ENCODE peak calls at places on chromosome 4, in four cellular contexts. K is fibroblast of mammary gland, O is endothelial cell, N is progenitor cell of endocrine pancreas. W is an unnamed sample.

GRCh38 chr4:139651282-139652194 is 14.1 kb upstream of the MGST2 start:
- DNase-seq in K (peak), O (peak), N (peak), W (peak)

GRCh38 chr4:137659431-137659830 is 127.1 kb upstream of the PCDH18 start:
- DNase-seq in K (peak), O (no peak), N (no peak), W (no peak)

GRCh38 chr4:1802720-1803522 is 9.8 kb downstream of the FGFR3 start:
- DNase-seq in K (no peak), O (no peak), N (no peak), W (no peak)

GRCh38 chr4:158490629-158491028 is 31.1 kb upstream of the RXFP1 start:
- DNase-seq in K (no peak), O (no peak), N (no peak), W (no peak)

GRCh38 chr4:188399834-188400233 is 260.6 kb downstream of the TRIML1 start:
- DNase-seq in K (no peak), O (no peak), N (no peak), W (no peak)

GRCh38 chr4:1167244-1167949 is 5.0 kb downstream of the SPON2 start:
- DNase-seq in K (peak), O (peak), N (peak), W (peak)

GRCh38 chr4:153728660-153729059 is 31.2 kb downstream of the RNF175 start:
- DNase-seq in K (no peak), O (no peak), N (no peak), W (no peak)

GRCh38 chr4:94486372-94486801 is 34.6 kb downstream of the PDLIM5 start:
- DNase-seq in K (peak), O (no peak), N (no peak), W (no peak)

GRCh38 chr4:62407534-62407933 is 1207.4 kb downstream of the ADGRL3 start:
- DNase-seq in K (no peak), O (no peak), N (no peak), W (no peak)

GRCh38 chr4:52234539-52235174 is 183.6 kb downstream of the SPATA18 start:
- DNase-seq in K (peak), O (no peak), N (no peak), W (no peak)

GRCh38 chr4:142248946-142249345 is 597.2 kb downstream of the INPP4B start:
- DNase-seq in K (peak), O (no peak), N (no peak), W (no peak)

GRCh38 chr4:55824865-55825264 is 5.3 kb downstream of the EXOC1L start:
- DNase-seq in K (no peak), O (no peak), N (no peak), W (no peak)

GRCh38 chr4:105145059-105145912 is 1.4 kb upstream of the TET2 start:
- DNase-seq in K (peak), O (no peak), N (no peak), W (no peak)

GRCh38 chr4:18608910-18609525 is 587.5 kb upstream of the LCORL start:
- DNase-seq in K (no peak), O (no peak), N (no peak), W (no peak)

GRCh38 chr4:931194-931959 is 739 bp downstream of the GAK start:
- DNase-seq in K (peak), O (no peak), N (no peak), W (no peak)

GRCh38 chr4:63558709-63559108 is 850.5 kb downstream of the TECRL start:
- DNase-seq in K (no peak), O (no peak), N (no peak), W (no peak)

GRCh38 chr4:153649572-153649991 is 34.5 kb upstream of the TLR2 start:
- DNase-seq in K (peak), O (no peak), N (no peak), W (no peak)

GRCh38 chr4:53734584-53735363 is 143.5 kb upstream of the LNX1 start:
- DNase-seq in K (peak), O (no peak), N (no peak), W (no peak)

GRCh38 chr4:733631-733980 is 28.0 kb downstream of the PCGF3 start:
- DNase-seq in K (no peak), O (no peak), N (no peak), W (no peak)

GRCh38 chr4:180059216-180059881 is 2183.9 kb upstream of the TENM3 start:
- DNase-seq in K (no peak), O (peak), N (peak), W (no peak)

GRCh38 chr4:183610033-183610432 is 49.0 kb downstream of the RWDD4 start:
- DNase-seq in K (peak), O (no peak), N (no peak), W (no peak)

GRCh38 chr4:152352645-152353116 is 183.2 kb downstream of the FBXW7 start:
- DNase-seq in K (peak), O (peak), N (no peak), W (no peak)

GRCh38 chr4:13084210-13084609 is 399.9 kb downstream of the RAB28 start:
- DNase-seq in K (no peak), O (no peak), N (no peak), W (no peak)

GRCh38 chr4:8653326-8654000 is 60.9 kb downstream of the CPZ start:
- DNase-seq in K (no peak), O (no peak), N (no peak), W (peak)

GRCh38 chr4:19940861-19941260 is 310.8 kb upstream of the SLIT2 start:
- DNase-seq in K (no peak), O (no peak), N (no peak), W (no peak)

GRCh38 chr4:2812985-2813384 is 20.1 kb downstream of the SH3BP2 start:
- DNase-seq in K (peak), O (no peak), N (no peak), W (no peak)

GRCh38 chr4:122379239-122379638 is 428 bp downstream of the ADAD1 start:
- DNase-seq in K (no peak), O (no peak), N (no peak), W (no peak)

GRCh38 chr4:2354127-2354526 is 64.3 kb downstream of the ZFYVE28 start:
- DNase-seq in K (peak), O (no peak), N (no peak), W (peak)

GRCh38 chr4:42618018-42618417 is 38.9 kb downstream of the ATP8A1 start:
- DNase-seq in K (no peak), O (no peak), N (no peak), W (no peak)

GRCh38 chr4:56129431-56129861 is 180.7 kb downstream of the CEP135 start:
- DNase-seq in K (no peak), O (peak), N (no peak), W (no peak)

GRCh38 chr4:3834186-3834920 is 68.2 kb downstream of the ADRA2C start:
- DNase-seq in K (no peak), O (no peak), N (no peak), W (no peak)
- TF ChIP-seq CTCF in K (no peak), O (no peak), N (no peak), W (no peak)

DNA sequence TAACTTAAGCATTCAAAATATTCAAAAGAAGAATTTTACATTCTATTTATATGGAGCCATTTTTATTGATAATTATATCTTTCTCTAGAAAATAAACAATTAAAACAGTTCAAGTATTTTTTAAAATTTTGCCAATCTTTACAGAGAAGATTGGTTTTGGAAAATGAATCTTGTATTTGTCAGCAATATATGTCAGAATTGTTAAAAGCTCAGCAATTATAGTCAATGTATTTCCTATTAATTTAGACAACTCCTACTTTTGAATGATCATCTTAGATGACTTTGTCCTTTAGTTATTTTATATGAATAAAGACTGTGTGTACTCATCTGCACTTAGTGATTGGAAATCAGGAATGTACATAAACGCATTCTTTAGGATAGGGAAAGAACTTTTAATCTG is 223.9 kb upstream of the MAD2L1 start:
- DNase-seq in K (no peak), O (no peak), N (no peak), W (no peak)
- TF ChIP-seq CTCF in K (no peak), O (no peak), N (no peak), W (no peak)

DNA sequence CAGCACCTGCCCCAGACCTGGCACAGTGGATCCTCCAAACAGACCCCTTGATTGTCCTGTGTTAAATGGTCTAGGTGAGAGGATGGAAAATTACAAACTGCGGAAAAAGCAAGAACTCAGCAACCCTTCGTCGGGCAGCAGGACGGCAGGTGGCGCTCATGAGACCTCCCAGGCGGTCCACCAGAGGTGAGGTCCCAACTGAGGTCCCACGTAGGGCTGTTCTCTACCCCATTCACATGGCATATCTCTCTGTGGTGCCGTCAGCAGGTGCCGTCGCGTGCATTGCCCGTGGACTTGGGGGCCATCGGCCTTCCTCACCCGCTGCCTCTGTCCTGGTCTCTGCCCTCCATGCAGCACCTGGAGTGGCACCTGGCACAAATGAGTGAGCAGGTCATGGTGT is 88.2 kb downstream of the CRMP1 start:
- DNase-seq in K (no peak), O (no peak), N (no peak), W (no peak)
- TF ChIP-seq CTCF in K (no peak), O (no peak), N (no peak), W (no peak)

GRCh38 chr4:141220655-141221605 is at the start of gene ZNF330:
- DNase-seq in K (peak), O (peak), N (peak), W (peak)
- TF ChIP-seq CTCF in K (peak), O (no peak), N (peak), W (peak)